ENCODE peak calls at places on chromosomes 5 and 9, in four cellular contexts. One of them, this sample, is unnamed. For H3K36me3, the result is how much of the 10 kb centered on the place peaks cover.

GRCh38 chr9:133252301-133252776 is 22.7 kb downstream of the ABO start:
- DNase-seq in uterus: peak
- DNase-seq in neural progenitor cell: no peak
- DNase-seq in OCI-LY7: no peak
- DNase-seq in this sample: peak

GRCh38 chr5:761854-762685 is 22.5 kb downstream of the ZDHHC11B start:
- DNase-seq in uterus: peak
- DNase-seq in neural progenitor cell: no peak
- DNase-seq in OCI-LY7: no peak
- DNase-seq in this sample: no peak

GRCh38 chr5:163964650-163965049 is 459.2 kb downstream of the MAT2B start:
- DNase-seq in uterus: no peak
- DNase-seq in neural progenitor cell: peak
- DNase-seq in OCI-LY7: no peak
- DNase-seq in this sample: no peak

GRCh38 chr5:177478711-177479646 is 5.5 kb upstream of the DBN1 start:
- DNase-seq in uterus: peak
- DNase-seq in neural progenitor cell: no peak
- DNase-seq in OCI-LY7: no peak
- DNase-seq in this sample: no peak

GRCh38 chr5:153537225-153537624 is 46.8 kb downstream of the GRIA1 start:
- DNase-seq in uterus: no peak
- DNase-seq in neural progenitor cell: no peak
- DNase-seq in OCI-LY7: no peak
- DNase-seq in this sample: no peak

GRCh38 chr9:33506626-33507370 is 17.3 kb upstream of the ANKRD18B start:
- DNase-seq in uterus: no peak
- DNase-seq in neural progenitor cell: no peak
- DNase-seq in OCI-LY7: no peak
- DNase-seq in this sample: no peak

GRCh38 chr9:124108216-124108615 is 96.6 kb downstream of the LHX2 start:
- DNase-seq in uterus: no peak
- DNase-seq in neural progenitor cell: no peak
- DNase-seq in OCI-LY7: no peak
- DNase-seq in this sample: no peak

GRCh38 chr5:173752636-173753035 is 135.5 kb upstream of the CPEB4 start:
- DNase-seq in uterus: no peak
- DNase-seq in neural progenitor cell: no peak
- DNase-seq in OCI-LY7: no peak
- DNase-seq in this sample: no peak

GRCh38 chr9:114909657-114910056 is 20.7 kb downstream of the TNFSF8 start:
- DNase-seq in uterus: no peak
- DNase-seq in neural progenitor cell: no peak
- DNase-seq in OCI-LY7: peak
- DNase-seq in this sample: no peak

GRCh38 chr5:82635561-82636288 is 357.6 kb upstream of the RPS23 start:
- DNase-seq in uterus: no peak
- DNase-seq in neural progenitor cell: no peak
- DNase-seq in OCI-LY7: no peak
- DNase-seq in this sample: no peak

GRCh38 chr9:129023036-129023907 is 4.9 kb downstream of the SH3GLB2 start:
- DNase-seq in uterus: peak
- DNase-seq in neural progenitor cell: peak
- DNase-seq in OCI-LY7: no peak
- DNase-seq in this sample: no peak

GRCh38 chr5:60677831-60678664 is 21.9 kb downstream of the DEPDC1B start:
- DNase-seq in uterus: no peak
- DNase-seq in neural progenitor cell: peak
- DNase-seq in OCI-LY7: peak
- DNase-seq in this sample: no peak

GRCh38 chr9:110183208-110184145 is 24.5 kb downstream of the C9orf152 start:
- DNase-seq in uterus: peak
- DNase-seq in neural progenitor cell: peak
- DNase-seq in OCI-LY7: peak
- DNase-seq in this sample: no peak

GRCh38 chr5:139951983-139952382 is 91.1 kb downstream of the NRG2 start:
- DNase-seq in uterus: no peak
- DNase-seq in neural progenitor cell: no peak
- DNase-seq in OCI-LY7: no peak
- DNase-seq in this sample: no peak

GRCh38 chr5:179542170-179542569 is 8.2 kb upstream of the RUFY1 start:
- DNase-seq in uterus: no peak
- DNase-seq in neural progenitor cell: no peak
- DNase-seq in OCI-LY7: no peak
- DNase-seq in this sample: no peak

GRCh38 chr5:80408475-80408875 is 611 bp downstream of the ZFYVE16 start:
- DNase-seq in uterus: no peak
- DNase-seq in neural progenitor cell: no peak
- DNase-seq in OCI-LY7: no peak
- DNase-seq in this sample: no peak

GRCh38 chr9:2709645-2710101 is 7.6 kb upstream of the KCNV2 start:
- DNase-seq in uterus: no peak
- DNase-seq in neural progenitor cell: no peak
- DNase-seq in OCI-LY7: peak
- DNase-seq in this sample: no peak

GRCh38 chr5:58849995-58850667 is 267.3 kb downstream of the RAB3C start:
- DNase-seq in uterus: no peak
- DNase-seq in neural progenitor cell: peak
- DNase-seq in OCI-LY7: peak
- DNase-seq in this sample: no peak

GRCh38 chr5:38853753-38854470 is 8.1 kb downstream of the OSMR start:
- DNase-seq in uterus: no peak
- DNase-seq in neural progenitor cell: no peak
- DNase-seq in OCI-LY7: no peak
- DNase-seq in this sample: no peak

GRCh38 chr5:137344723-137345322 is 154.3 kb downstream of the SPOCK1 start:
- DNase-seq in uterus: no peak
- DNase-seq in neural progenitor cell: peak
- DNase-seq in OCI-LY7: peak
- DNase-seq in this sample: no peak

GRCh38 chr9:83327323-83327722 is 210.9 kb downstream of the FRMD3 start:
- DNase-seq in uterus: no peak
- DNase-seq in neural progenitor cell: peak
- DNase-seq in OCI-LY7: no peak
- DNase-seq in this sample: no peak

GRCh38 chr5:38515648-38516047 is 40.8 kb downstream of the LIFR start:
- DNase-seq in uterus: peak
- DNase-seq in neural progenitor cell: peak
- DNase-seq in OCI-LY7: no peak
- DNase-seq in this sample: no peak

GRCh38 chr5:36238896-36239295 is 2.8 kb downstream of the NADK2 start:
- DNase-seq in uterus: no peak
- DNase-seq in neural progenitor cell: no peak
- DNase-seq in OCI-LY7: no peak
- DNase-seq in this sample: no peak

GRCh38 chr9:88533951-88534455 is 975 bp upstream of the NXNL2 start:
- DNase-seq in uterus: peak
- DNase-seq in neural progenitor cell: peak
- DNase-seq in OCI-LY7: no peak
- DNase-seq in this sample: no peak

GRCh38 chr9:37097294-37097693 is 23.1 kb upstream of the ZCCHC7 start:
- DNase-seq in uterus: no peak
- DNase-seq in neural progenitor cell: no peak
- DNase-seq in OCI-LY7: no peak
- DNase-seq in this sample: no peak

GRCh38 chr5:150778517-150779396 is at the start of gene SMIM3:
- DNase-seq in uterus: peak
- DNase-seq in neural progenitor cell: peak
- DNase-seq in OCI-LY7: no peak
- DNase-seq in this sample: no peak

GRCh38 chr9:115850548-115851304 is 302.9 kb upstream of the PAPPA start:
- DNase-seq in uterus: no peak
- DNase-seq in neural progenitor cell: no peak
- DNase-seq in OCI-LY7: no peak
- DNase-seq in this sample: no peak

GRCh38 chr9:117777823-117778222 is 73.6 kb downstream of the TLR4 start:
- DNase-seq in uterus: no peak
- DNase-seq in neural progenitor cell: no peak
- DNase-seq in OCI-LY7: no peak
- DNase-seq in this sample: no peak

GRCh38 chr5:171630047-171630669 is 155.5 kb upstream of the SMIM23 start:
- DNase-seq in uterus: peak
- DNase-seq in neural progenitor cell: peak
- DNase-seq in OCI-LY7: no peak
- DNase-seq in this sample: no peak

GRCh38 chr9:71911908-71912325 is 478 bp downstream of the C9orf85 start:
- DNase-seq in uterus: no peak
- DNase-seq in neural progenitor cell: no peak
- DNase-seq in OCI-LY7: no peak
- DNase-seq in this sample: no peak

GRCh38 chr9:138025908-138026307 is 148.3 kb downstream of the CACNA1B start:
- DNase-seq in uterus: no peak
- DNase-seq in neural progenitor cell: no peak
- DNase-seq in OCI-LY7: no peak
- DNase-seq in this sample: peak

GRCh38 chr9:70347046-70347445 is 67.4 kb downstream of the KLF9 start:
- DNase-seq in uterus: no peak
- DNase-seq in neural progenitor cell: no peak
- DNase-seq in OCI-LY7: no peak
- DNase-seq in this sample: no peak
- H3K36me3 ChIP-seq in uterus: under half
- H3K36me3 ChIP-seq in neural progenitor cell: under half
- H3K36me3 ChIP-seq in OCI-LY7: half or more
- H3K36me3 ChIP-seq in this sample: under half

DNA sequence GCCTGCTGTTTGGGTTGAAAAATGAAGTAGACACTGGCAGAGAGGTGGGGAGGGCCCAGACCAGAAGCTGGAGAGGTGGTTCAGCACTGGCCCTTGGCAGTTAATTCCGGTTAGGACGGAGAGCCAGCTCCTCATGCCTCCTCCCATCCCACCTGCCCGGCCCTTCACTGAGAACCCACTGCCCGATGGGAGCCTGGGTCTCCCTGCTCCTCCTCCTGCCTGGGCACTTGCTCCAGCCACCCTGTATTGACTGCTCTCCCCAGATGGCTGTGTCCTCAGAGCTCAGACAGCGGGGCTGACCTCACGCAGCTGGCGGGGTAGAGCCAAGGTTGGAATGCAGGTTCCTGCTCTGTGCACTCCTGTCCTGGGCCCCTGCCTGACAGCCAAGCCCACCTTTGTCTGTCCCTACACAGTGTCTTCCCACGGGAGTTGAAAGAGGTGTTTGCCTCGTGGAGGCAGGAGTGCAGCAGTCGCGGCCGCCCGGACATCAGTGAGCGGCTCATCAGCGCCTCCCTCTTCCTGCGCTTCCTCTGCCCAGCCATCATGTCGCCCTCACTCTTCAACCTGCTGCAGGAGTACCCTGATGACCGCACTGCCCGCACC is 114.7 kb downstream of the DAB2IP start:
- DNase-seq in uterus: no peak
- DNase-seq in neural progenitor cell: no peak
- DNase-seq in OCI-LY7: no peak
- DNase-seq in this sample: no peak
- H3K36me3 ChIP-seq in uterus: under half
- H3K36me3 ChIP-seq in neural progenitor cell: under half
- H3K36me3 ChIP-seq in OCI-LY7: under half
- H3K36me3 ChIP-seq in this sample: half or more

GRCh38 chr9:131140112-131140511 is 14.7 kb downstream of the NUP214 start:
- DNase-seq in uterus: no peak
- DNase-seq in neural progenitor cell: no peak
- DNase-seq in OCI-LY7: no peak
- DNase-seq in this sample: no peak

GRCh38 chr9:131140550-131140949 is 15.2 kb downstream of the NUP214 start:
- DNase-seq in uterus: no peak
- DNase-seq in neural progenitor cell: no peak
- DNase-seq in OCI-LY7: no peak
- DNase-seq in this sample: no peak

GRCh38 chr9:131142160-131142559 is 16.8 kb downstream of the NUP214 start:
- DNase-seq in uterus: no peak
- DNase-seq in neural progenitor cell: no peak
- DNase-seq in OCI-LY7: no peak
- DNase-seq in this sample: no peak

DNA sequence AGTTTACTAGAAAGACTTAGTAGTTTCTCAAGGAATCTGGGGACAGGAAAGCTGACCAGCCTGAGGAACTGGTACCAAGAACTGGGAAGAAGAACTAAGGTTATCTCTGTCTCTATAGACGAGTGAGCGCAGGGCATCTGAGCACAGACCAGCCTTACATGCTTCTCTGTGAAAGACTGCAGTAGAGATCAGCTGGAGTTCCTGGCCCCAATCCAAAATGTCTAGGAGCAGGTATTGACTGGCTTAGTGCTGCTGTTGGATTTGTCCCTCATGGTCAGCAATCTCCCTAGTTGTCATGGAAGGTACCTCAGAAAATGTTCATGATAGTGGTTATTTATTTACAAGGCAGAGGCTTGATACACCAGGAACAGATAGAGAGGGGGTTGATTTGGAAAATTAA is 13.3 kb downstream of the NUP214 start:
- DNase-seq in uterus: no peak
- DNase-seq in neural progenitor cell: no peak
- DNase-seq in OCI-LY7: no peak
- DNase-seq in this sample: no peak
- H3K36me3 ChIP-seq in uterus: under half
- H3K36me3 ChIP-seq in neural progenitor cell: under half
- H3K36me3 ChIP-seq in OCI-LY7: half or more
- H3K36me3 ChIP-seq in this sample: under half

GRCh38 chr9:122216138-122216797 is 12.5 kb downstream of the LHX6 start:
- DNase-seq in uterus: no peak
- DNase-seq in neural progenitor cell: no peak
- DNase-seq in OCI-LY7: no peak
- DNase-seq in this sample: no peak

GRCh38 chr9:122216798-122217418 is 11.8 kb downstream of the LHX6 start:
- DNase-seq in uterus: no peak
- DNase-seq in neural progenitor cell: no peak
- DNase-seq in OCI-LY7: no peak
- DNase-seq in this sample: no peak

GRCh38 chr9:122218885-122219855 is 9.6 kb downstream of the LHX6 start:
- DNase-seq in uterus: no peak
- DNase-seq in neural progenitor cell: peak
- DNase-seq in OCI-LY7: no peak
- DNase-seq in this sample: no peak

GRCh38 chr9:122218070-122218884 is 10.5 kb downstream of the LHX6 start:
- DNase-seq in uterus: no peak
- DNase-seq in neural progenitor cell: no peak
- DNase-seq in OCI-LY7: no peak
- DNase-seq in this sample: no peak

GRCh38 chr9:122217640-122218039 is 11.1 kb downstream of the LHX6 start:
- DNase-seq in uterus: no peak
- DNase-seq in neural progenitor cell: no peak
- DNase-seq in OCI-LY7: no peak
- DNase-seq in this sample: no peak
- H3K36me3 ChIP-seq in uterus: under half
- H3K36me3 ChIP-seq in neural progenitor cell: under half
- H3K36me3 ChIP-seq in OCI-LY7: under half
- H3K36me3 ChIP-seq in this sample: under half

GRCh38 chr9:92850898-92851297 is 26.9 kb downstream of the ZNF484 start:
- DNase-seq in uterus: no peak
- DNase-seq in neural progenitor cell: no peak
- DNase-seq in OCI-LY7: peak
- DNase-seq in this sample: no peak
- H3K36me3 ChIP-seq in uterus: under half
- H3K36me3 ChIP-seq in neural progenitor cell: half or more
- H3K36me3 ChIP-seq in OCI-LY7: half or more
- H3K36me3 ChIP-seq in this sample: under half

GRCh38 chr9:95102001-95102433 is 215.5 kb downstream of the FANCC start:
- DNase-seq in uterus: no peak
- DNase-seq in neural progenitor cell: peak
- DNase-seq in OCI-LY7: no peak
- DNase-seq in this sample: no peak
- H3K36me3 ChIP-seq in uterus: under half
- H3K36me3 ChIP-seq in neural progenitor cell: under half
- H3K36me3 ChIP-seq in OCI-LY7: under half
- H3K36me3 ChIP-seq in this sample: under half